ENCODE peak calls at places on chromosomes 7 and 10, in six cellular contexts. U is GM12878, T is Peyer's patch, P is left ventricle myocardium inferior, E is stomach, J is Panc1. C is an unnamed sample.

GRCh38 chr10:23065549-23065948 is 29.8 kb upstream of the MSRB2 start:
- DNase-seq in T (peak; percentile 81), U (no peak), E (peak; percentile 85), P (peak; percentile 75), J (no peak), C (peak; percentile 81)

GRCh38 chr7:127993317-127993716 is 37.9 kb downstream of the LRRC4 start:
- DNase-seq in E (no peak), J (no peak), T (no peak), P (no peak), U (no peak), C (no peak)

GRCh38 chr10:46526682-46527038 is 29.8 kb downstream of the GPRIN2 start:
- DNase-seq in J (no peak), P (peak; percentile 14), U (no peak), E (peak; percentile 39), T (peak; percentile 53), C (peak; percentile 10)

GRCh38 chr7:80883188-80884025 is 35.4 kb downstream of the SEMA3C start:
- DNase-seq in T (no peak), U (no peak), E (no peak), P (no peak), J (peak; percentile 97), C (no peak)

GRCh38 chr7:15709978-15710377 is 23.5 kb upstream of the MEOX2 start:
- DNase-seq in P (no peak), T (no peak), J (no peak), U (no peak), E (no peak), C (no peak)

GRCh38 chr10:48437546-48437945 is 131.1 kb downstream of the MAPK8 start:
- DNase-seq in T (no peak), E (no peak), U (no peak), P (no peak), J (no peak), C (no peak)

GRCh38 chr10:11425288-11425595 is 186.2 kb downstream of the USP6NL start:
- DNase-seq in T (no peak), E (no peak), P (no peak), J (no peak), U (no peak), C (no peak)

GRCh38 chr10:43982250-43982649 is 333.6 kb upstream of the ZNF32 start:
- DNase-seq in J (no peak), T (no peak), E (no peak), U (no peak), P (no peak), C (no peak)

GRCh38 chr10:68096913-68097509 is 12.3 kb upstream of the MYPN start:
- DNase-seq in U (no peak), E (peak; percentile 45), P (no peak), T (peak; percentile 86), J (peak; percentile 96), C (peak; percentile 66)

GRCh38 chr7:19079066-19079465 is 38.4 kb downstream of the TWIST1 start:
- DNase-seq in U (no peak), E (no peak), P (no peak), J (peak; percentile 62), T (no peak), C (no peak)

GRCh38 chr7:33581239-33581638 is 324.1 kb upstream of the BMPER start:
- DNase-seq in P (no peak), E (no peak), T (no peak), J (no peak), U (no peak), C (no peak)

GRCh38 chr7:109964780-109965179 is 1126.1 kb upstream of the LRRN3 start:
- DNase-seq in T (no peak), E (no peak), U (no peak), P (no peak), J (peak; percentile 77), C (no peak)

GRCh38 chr10:63843107-63843506 is 321.9 kb downstream of the REEP3 start:
- DNase-seq in J (no peak), T (no peak), U (no peak), P (no peak), E (no peak), C (no peak)

GRCh38 chr7:158043461-158044155 is 544.0 kb downstream of the PTPRN2 start:
- DNase-seq in E (peak; percentile 61), T (peak; percentile 17), J (no peak), U (no peak), P (no peak), C (no peak)
- H3K4me3 ChIP-seq in E (no peak overlapping the region), T (no peak overlapping the region), J (no peak overlapping the region), U (no peak overlapping the region), P (no peak overlapping the region), C (no peak overlapping the region)

DNA sequence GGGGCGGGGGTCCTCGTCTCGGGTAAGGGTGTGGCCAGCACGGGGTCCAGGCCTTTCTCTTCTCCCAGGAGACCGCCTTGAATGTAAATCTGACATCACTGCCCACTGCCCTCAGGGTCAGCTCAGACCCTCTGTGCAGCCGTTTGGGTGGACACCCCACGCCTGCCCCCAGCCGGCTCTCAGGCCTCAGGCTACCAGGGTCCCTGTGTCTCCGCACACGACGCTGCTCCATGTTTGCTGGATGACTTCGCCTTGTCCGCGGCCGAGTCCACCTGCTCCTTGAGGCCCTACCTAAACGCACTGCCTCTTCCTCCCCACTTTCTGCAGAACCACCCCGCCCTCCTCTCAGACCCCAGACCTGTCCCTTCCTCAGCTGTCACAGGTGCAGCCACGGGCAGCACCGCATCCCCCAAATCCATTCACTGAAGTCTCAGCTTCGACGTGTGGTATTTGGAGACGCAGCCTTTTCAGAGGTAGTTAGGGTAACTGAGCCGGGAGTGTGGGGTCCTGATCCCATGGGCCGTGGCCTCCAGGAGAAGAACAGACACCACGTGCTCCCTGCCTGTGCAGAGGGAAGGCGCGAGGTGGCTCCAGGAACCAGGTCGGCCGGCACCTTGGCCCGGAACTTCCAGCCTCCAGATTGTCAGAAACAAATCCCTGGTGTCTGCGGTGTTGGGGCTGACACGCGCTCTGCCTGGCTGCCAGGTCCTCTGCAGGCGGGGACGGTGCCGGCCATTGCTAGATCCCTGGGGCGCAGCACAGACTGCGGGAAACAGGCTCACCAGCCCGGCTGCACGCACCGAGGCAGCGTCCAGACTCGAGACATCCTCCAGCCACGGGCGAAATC is 97.4 kb upstream of the DIP2C start:
- DNase-seq in U (no peak), T (peak; percentile 41), E (peak; percentile 24), P (no peak), J (no peak), C (no peak)
- H3K27me3 ChIP-seq in U (no peaks in the 10 kb centered on the region), T (no peaks in the 10 kb centered on the region), E (no peaks in the 10 kb centered on the region), P (peaks cover 35% of the 10 kb centered on the region), J (no peaks in the 10 kb centered on the region), C (no peaks in the 10 kb centered on the region)

GRCh38 chr7:123725586-123726171 is 23.1 kb downstream of the WASL start:
- DNase-seq in E (no peak), U (no peak), T (no peak), P (no peak), J (no peak), C (no peak)
- H3K4me3 ChIP-seq in E (no peak overlapping the region), U (no peak overlapping the region), T (no peak overlapping the region), P (no peak overlapping the region), J (no peak overlapping the region), C (no peak overlapping the region)

DNA sequence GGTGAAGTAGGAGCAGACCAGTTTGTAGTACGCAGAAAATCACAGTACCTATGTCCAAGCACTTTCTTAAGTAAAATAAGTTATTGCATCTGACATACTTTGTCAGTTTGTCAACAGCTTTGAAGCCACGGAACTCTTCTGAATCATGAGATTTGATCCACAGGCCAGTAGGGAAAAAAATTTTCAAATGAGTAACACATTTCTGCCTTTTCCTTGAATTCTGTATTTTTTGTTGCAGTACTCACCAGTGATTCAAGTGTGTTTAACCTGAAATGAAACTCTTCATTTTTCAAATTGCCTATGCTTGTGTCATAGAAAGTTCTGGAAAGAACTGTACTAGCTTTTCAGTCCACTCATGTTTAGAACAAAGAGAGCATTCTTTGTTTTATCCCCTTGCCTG is 337.7 kb downstream of the GATA3 start:
- DNase-seq in E (no peak), U (no peak), J (no peak), T (no peak), P (no peak), C (no peak)
- H3K27me3 ChIP-seq in E (no peaks in the 10 kb centered on the region), U (no peaks in the 10 kb centered on the region), J (no peaks in the 10 kb centered on the region), T (no peaks in the 10 kb centered on the region), P (no peaks in the 10 kb centered on the region), C (no peaks in the 10 kb centered on the region)

GRCh38 chr10:29735628-29736324 is 101.0 kb upstream of the SVIL start:
- DNase-seq in J (peak; percentile 50), P (peak; percentile 85), E (peak; percentile 86), U (no peak), T (peak; percentile 89), C (peak; percentile 95)

GRCh38 chr10:29733323-29733722 is 98.6 kb upstream of the SVIL start:
- DNase-seq in U (no peak), T (no peak), E (no peak), P (no peak), J (no peak), C (no peak)

GRCh38 chr10:29736325-29737208 is 101.8 kb upstream of the SVIL start:
- DNase-seq in T (peak; percentile 61), U (no peak), J (no peak), E (peak; percentile 67), P (peak; percentile 63), C (peak; percentile 83)

GRCh38 chr10:29734640-29734979 is 99.8 kb upstream of the SVIL start:
- DNase-seq in J (no peak), U (no peak), T (no peak), P (no peak), E (no peak), C (no peak)

GRCh38 chr10:29734980-29735627 is 100.3 kb upstream of the SVIL start:
- DNase-seq in E (peak; percentile 61), U (no peak), J (no peak), P (peak; percentile 81), T (peak; percentile 68), C (peak; percentile 91)
- H3K4me3 ChIP-seq in E (peak overlapping the region; percentile 93), U (peak overlapping the region; percentile 53), J (peak overlapping the region; percentile 77), P (peak overlapping the region; percentile 90), T (peak overlapping the region; percentile 62), C (peak overlapping the region; percentile 94)

DNA sequence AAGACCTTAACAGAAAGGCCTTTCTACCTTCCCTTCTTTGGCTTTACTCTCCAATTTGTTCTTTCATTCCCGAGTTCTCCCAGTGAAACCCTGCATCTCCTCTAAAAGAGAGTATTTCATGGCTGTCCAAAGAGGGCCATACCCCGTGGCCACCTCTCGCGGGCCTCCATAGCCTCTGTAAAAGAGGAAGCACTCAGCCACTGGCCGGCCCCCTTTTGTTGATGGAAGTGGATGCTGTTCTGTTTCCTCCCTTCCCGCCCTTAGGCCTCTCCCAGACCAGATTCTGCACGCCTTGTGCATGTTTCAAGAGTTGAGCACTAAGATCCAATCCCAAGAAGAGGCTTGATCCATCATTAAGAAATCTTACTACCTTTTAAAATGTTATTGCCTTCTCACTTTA is 6.7 kb upstream of the FEZF1 start:
- DNase-seq in P (no peak), T (no peak), E (no peak), J (no peak), U (no peak), C (no peak)
- H3K27me3 ChIP-seq in P (peaks cover 100% of the 10 kb centered on the region), T (peaks cover 66% of the 10 kb centered on the region), E (peaks cover 41% of the 10 kb centered on the region), J (peaks cover 54% of the 10 kb centered on the region), U (peaks cover 16% of the 10 kb centered on the region), C (peaks cover 30% of the 10 kb centered on the region)

DNA sequence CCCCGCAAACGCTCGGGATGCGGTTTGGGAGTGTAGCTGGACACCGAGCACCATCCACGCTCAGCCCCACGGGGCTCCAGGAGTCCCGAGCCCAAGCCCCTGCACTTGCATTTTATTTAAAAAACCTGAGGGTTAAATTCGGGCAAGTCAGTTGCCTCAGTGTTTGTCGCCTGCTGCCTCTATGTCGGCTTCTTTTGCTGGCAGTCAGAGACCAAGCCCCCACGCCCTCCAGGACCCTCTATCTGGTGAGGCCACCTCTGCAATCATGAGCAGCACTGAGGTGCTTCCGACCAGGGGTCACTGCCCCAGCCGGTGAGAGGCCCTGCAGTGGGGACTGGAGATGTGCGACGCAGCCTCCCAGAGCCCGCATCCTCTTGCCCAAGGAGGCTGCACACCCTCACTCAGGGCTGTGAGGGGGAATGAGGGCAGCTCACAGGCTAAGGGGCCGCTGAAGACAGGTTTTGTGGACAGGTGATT is 13.3 kb upstream of the ZNF273 start:
- DNase-seq in U (no peak), P (no peak), E (no peak), T (peak; percentile 37), J (no peak), C (no peak)
- H3K4me3 ChIP-seq in U (no peak overlapping the region), P (peak overlapping the region; percentile 70), E (peak overlapping the region; percentile 51), T (peak overlapping the region; percentile 50), J (peak overlapping the region; percentile 62), C (peak overlapping the region; percentile 66)

GRCh38 chr10:52472406-52473146 is 158.5 kb downstream of the DKK1 start:
- DNase-seq in E (no peak), T (no peak), J (no peak), P (no peak), U (no peak), C (no peak)
- H3K27me3 ChIP-seq in E (no peaks in the 10 kb centered on the region), T (no peaks in the 10 kb centered on the region), J (no peaks in the 10 kb centered on the region), P (no peaks in the 10 kb centered on the region), U (no peaks in the 10 kb centered on the region), C (no peaks in the 10 kb centered on the region)